ENCODE peak calls at places on chromosome X, in five cellular contexts. One of them, this sample, is unnamed.

GRCh38 chrX:129925305-129926092 is 19.5 kb downstream of the UTP14A start:
- DNase-seq in K562: peak
- DNase-seq in H1: peak
- DNase-seq in HepG2: peak
- DNase-seq in GM12878: no peak
- DNase-seq in this sample: peak

GRCh38 chrX:132033166-132033565 is 10.1 kb downstream of the STK26 start:
- DNase-seq in K562: no peak
- DNase-seq in H1: no peak
- DNase-seq in HepG2: peak
- DNase-seq in GM12878: no peak
- DNase-seq in this sample: no peak

GRCh38 chrX:124274438-124275166 is 57.9 kb upstream of the TEX13D start:
- DNase-seq in K562: no peak
- DNase-seq in H1: no peak
- DNase-seq in HepG2: no peak
- DNase-seq in GM12878: no peak
- DNase-seq in this sample: no peak

GRCh38 chrX:148499638-148500427 is 584 bp upstream of the AFF2 start:
- DNase-seq in K562: no peak
- DNase-seq in H1: no peak
- DNase-seq in HepG2: no peak
- DNase-seq in GM12878: no peak
- DNase-seq in this sample: no peak

GRCh38 chrX:153708415-153708814 is 15.8 kb downstream of the BCAP31 start:
- DNase-seq in K562: peak
- DNase-seq in H1: peak
- DNase-seq in HepG2: peak
- DNase-seq in GM12878: no peak
- DNase-seq in this sample: peak

GRCh38 chrX:78168065-78168464 is 28.6 kb upstream of the TAF9B start:
- DNase-seq in K562: no peak
- DNase-seq in H1: no peak
- DNase-seq in HepG2: no peak
- DNase-seq in GM12878: no peak
- DNase-seq in this sample: no peak

GRCh38 chrX:68196939-68197791 is 236.1 kb downstream of the OPHN1 start:
- DNase-seq in K562: peak
- DNase-seq in H1: peak
- DNase-seq in HepG2: peak
- DNase-seq in GM12878: no peak
- DNase-seq in this sample: peak

GRCh38 chrX:78199851-78200250 is 60.4 kb upstream of the TAF9B start:
- DNase-seq in K562: peak
- DNase-seq in H1: no peak
- DNase-seq in HepG2: peak
- DNase-seq in GM12878: no peak
- DNase-seq in this sample: peak

GRCh38 chrX:42362219-42362618 is 415.7 kb downstream of the PPP1R2C start:
- DNase-seq in K562: no peak
- DNase-seq in H1: no peak
- DNase-seq in HepG2: no peak
- DNase-seq in GM12878: no peak
- DNase-seq in this sample: no peak

GRCh38 chrX:13932416-13932815 is 97.3 kb downstream of the GEMIN8 start:
- DNase-seq in K562: no peak
- DNase-seq in H1: no peak
- DNase-seq in HepG2: no peak
- DNase-seq in GM12878: no peak
- DNase-seq in this sample: no peak

GRCh38 chrX:349196-349595 is 30.6 kb upstream of the GTPBP6 start:
- DNase-seq in K562: no peak
- DNase-seq in H1: no peak
- DNase-seq in HepG2: no peak
- DNase-seq in GM12878: no peak
- DNase-seq in this sample: no peak

GRCh38 chrX:132023896-132024386 is 839 bp downstream of the STK26 start:
- DNase-seq in K562: peak
- DNase-seq in H1: peak
- DNase-seq in HepG2: no peak
- DNase-seq in GM12878: no peak
- DNase-seq in this sample: peak

GRCh38 chrX:85851418-85851817 is 195.9 kb downstream of the CHM start:
- DNase-seq in K562: peak
- DNase-seq in H1: peak
- DNase-seq in HepG2: peak
- DNase-seq in GM12878: no peak
- DNase-seq in this sample: peak

GRCh38 chrX:30666094-30666493 is 12.9 kb downstream of the GK start:
- DNase-seq in K562: no peak
- DNase-seq in H1: no peak
- DNase-seq in HepG2: no peak
- DNase-seq in GM12878: no peak
- DNase-seq in this sample: no peak

DNA sequence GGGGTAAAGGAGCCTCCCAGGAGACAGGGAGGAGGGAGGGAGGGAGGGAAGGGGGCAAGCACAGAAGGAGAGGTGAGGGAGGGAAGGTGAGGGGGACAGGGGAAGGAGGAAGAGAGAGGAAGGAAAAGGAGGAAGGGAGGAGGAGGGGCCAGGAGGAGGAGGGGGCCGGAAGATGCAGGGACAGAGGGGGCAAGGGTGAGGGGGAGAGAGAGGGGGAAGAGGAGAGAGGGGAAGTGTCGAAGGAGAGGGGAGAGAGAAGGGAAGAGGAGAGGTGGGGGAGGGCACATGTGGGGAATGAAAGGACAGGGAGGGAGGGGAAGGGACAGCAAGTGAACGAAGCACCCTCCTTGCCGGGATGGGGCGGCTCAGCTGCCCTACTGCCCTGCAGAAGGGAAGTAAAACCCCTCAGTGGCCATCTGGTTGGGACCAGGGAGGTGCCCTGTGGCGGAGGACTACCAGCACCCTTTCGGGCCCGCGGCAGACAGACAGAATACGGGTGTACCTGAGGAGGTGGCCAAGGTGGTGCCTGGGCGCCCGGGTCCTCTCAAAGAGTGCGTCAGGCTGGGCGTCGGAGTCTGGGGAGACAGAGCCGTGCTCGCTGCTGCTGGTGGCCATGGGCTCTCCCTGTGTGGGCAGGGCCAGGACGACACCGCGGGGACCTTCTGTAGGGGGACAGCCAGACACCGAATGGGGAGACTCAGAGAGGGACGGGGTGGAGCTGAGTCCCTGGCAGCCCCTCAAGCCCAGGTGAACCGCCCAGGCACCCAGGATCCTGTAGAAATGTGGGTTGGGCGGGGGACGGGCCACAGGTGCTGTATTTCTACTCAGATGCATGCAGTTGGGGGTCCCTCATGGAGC is 29.5 kb downstream of the PDHA1 start:
- DNase-seq in K562: no peak
- DNase-seq in H1: peak
- DNase-seq in HepG2: no peak
- DNase-seq in GM12878: no peak
- DNase-seq in this sample: no peak
- TF ChIP-seq KDM1A in K562: no peak
- TF ChIP-seq KDM1A in H1: no peak
- TF ChIP-seq KDM1A in HepG2: no peak
- TF ChIP-seq KDM1A in GM12878: no peak
- TF ChIP-seq KDM1A in this sample: no peak

GRCh38 chrX:135740683-135741149 is 27.3 kb downstream of the CT45A3 start:
- DNase-seq in K562: peak
- DNase-seq in H1: peak
- DNase-seq in HepG2: peak
- DNase-seq in GM12878: no peak
- DNase-seq in this sample: peak
- TF ChIP-seq KDM1A in K562: no peak
- TF ChIP-seq KDM1A in H1: no peak
- TF ChIP-seq KDM1A in HepG2: no peak
- TF ChIP-seq KDM1A in GM12878: no peak
- TF ChIP-seq KDM1A in this sample: no peak

DNA sequence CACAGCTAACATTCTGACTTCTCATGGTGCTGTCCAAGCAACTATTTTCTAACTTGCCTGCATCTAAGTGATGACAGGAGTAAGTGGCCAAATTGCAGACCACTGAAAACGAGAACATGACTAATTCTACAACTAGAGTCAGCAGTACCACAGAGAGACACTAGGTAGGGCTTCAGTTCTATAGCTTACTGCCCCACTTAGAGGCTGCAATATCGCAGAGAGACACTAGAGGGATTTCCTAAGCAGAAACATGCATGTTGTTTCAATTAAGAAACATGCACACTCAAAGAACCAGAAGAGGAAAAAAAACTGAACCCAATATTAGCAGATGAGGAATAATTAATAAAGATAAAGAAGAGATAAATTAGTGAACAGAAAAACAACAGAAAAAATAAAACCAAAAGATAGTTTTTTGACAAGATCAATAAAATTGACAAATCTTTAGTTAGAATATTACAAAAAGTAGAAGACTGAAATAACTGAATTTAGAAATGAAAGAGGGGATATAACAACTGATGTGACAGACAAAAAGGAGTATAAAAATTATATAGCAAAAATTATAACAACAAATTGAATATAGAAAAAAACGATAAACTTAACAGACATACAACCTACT is 100.8 kb downstream of the SPIN4 start:
- DNase-seq in K562: peak
- DNase-seq in H1: no peak
- DNase-seq in HepG2: peak
- DNase-seq in GM12878: peak
- DNase-seq in this sample: peak
- TF ChIP-seq KDM1A in K562: no peak
- TF ChIP-seq KDM1A in H1: no peak
- TF ChIP-seq KDM1A in HepG2: no peak
- TF ChIP-seq KDM1A in GM12878: no peak
- TF ChIP-seq KDM1A in this sample: no peak

DNA sequence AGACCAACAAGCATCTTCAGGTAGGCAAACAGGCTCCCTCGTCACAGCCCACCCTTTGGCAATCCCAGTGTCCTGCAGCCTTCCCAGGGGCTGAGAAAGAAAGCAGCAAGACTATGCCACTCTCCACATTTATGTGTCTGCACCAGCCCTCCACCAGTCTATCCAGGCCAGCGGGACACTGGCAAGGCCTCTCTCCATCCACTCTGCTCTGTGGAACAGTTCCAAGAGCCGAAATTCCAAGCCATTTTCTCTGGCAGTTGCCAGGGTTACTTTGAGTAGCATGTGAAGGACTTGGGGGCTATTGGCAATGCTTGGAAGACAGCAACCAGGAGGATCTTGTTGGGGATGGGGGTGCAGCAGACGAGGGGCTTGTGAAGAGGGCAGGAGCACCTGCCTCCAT is 52.1 kb downstream of the TSC22D3 start:
- DNase-seq in K562: no peak
- DNase-seq in H1: no peak
- DNase-seq in HepG2: no peak
- DNase-seq in GM12878: no peak
- DNase-seq in this sample: no peak
- TF ChIP-seq KDM1A in K562: no peak
- TF ChIP-seq KDM1A in H1: no peak
- TF ChIP-seq KDM1A in HepG2: no peak
- TF ChIP-seq KDM1A in GM12878: no peak
- TF ChIP-seq KDM1A in this sample: no peak

GRCh38 chrX:75155454-75155829 is 641 bp downstream of the ABCB7 start:
- DNase-seq in K562: peak
- DNase-seq in H1: no peak
- DNase-seq in HepG2: no peak
- DNase-seq in GM12878: no peak
- DNase-seq in this sample: no peak
- TF ChIP-seq KDM1A in K562: no peak
- TF ChIP-seq KDM1A in H1: no peak
- TF ChIP-seq KDM1A in HepG2: no peak
- TF ChIP-seq KDM1A in GM12878: no peak
- TF ChIP-seq KDM1A in this sample: no peak

GRCh38 chrX:23919706-23920320 is 12.0 kb downstream of the CXorf58 start:
- DNase-seq in K562: no peak
- DNase-seq in H1: peak
- DNase-seq in HepG2: peak
- DNase-seq in GM12878: no peak
- DNase-seq in this sample: no peak
- TF ChIP-seq KDM1A in K562: no peak
- TF ChIP-seq KDM1A in H1: no peak
- TF ChIP-seq KDM1A in HepG2: no peak
- TF ChIP-seq KDM1A in GM12878: no peak
- TF ChIP-seq KDM1A in this sample: no peak

GRCh38 chrX:116272881-116273280 is 102.3 kb downstream of the AGTR2 start:
- DNase-seq in K562: no peak
- DNase-seq in H1: no peak
- DNase-seq in HepG2: no peak
- DNase-seq in GM12878: no peak
- DNase-seq in this sample: no peak

GRCh38 chrX:116276191-116276700 is 105.7 kb downstream of the AGTR2 start:
- DNase-seq in K562: no peak
- DNase-seq in H1: no peak
- DNase-seq in HepG2: no peak
- DNase-seq in GM12878: no peak
- DNase-seq in this sample: no peak

GRCh38 chrX:116267511-116268040 is 97.0 kb downstream of the AGTR2 start:
- DNase-seq in K562: no peak
- DNase-seq in H1: no peak
- DNase-seq in HepG2: no peak
- DNase-seq in GM12878: no peak
- DNase-seq in this sample: no peak

GRCh38 chrX:116277391-116277790 is 106.8 kb downstream of the AGTR2 start:
- DNase-seq in K562: no peak
- DNase-seq in H1: no peak
- DNase-seq in HepG2: no peak
- DNase-seq in GM12878: no peak
- DNase-seq in this sample: no peak

GRCh38 chrX:116272328-116272727 is 101.8 kb downstream of the AGTR2 start:
- DNase-seq in K562: no peak
- DNase-seq in H1: no peak
- DNase-seq in HepG2: no peak
- DNase-seq in GM12878: no peak
- DNase-seq in this sample: peak
- TF ChIP-seq KDM1A in K562: no peak
- TF ChIP-seq KDM1A in H1: no peak
- TF ChIP-seq KDM1A in HepG2: no peak
- TF ChIP-seq KDM1A in GM12878: no peak
- TF ChIP-seq KDM1A in this sample: no peak

GRCh38 chrX:102720237-102721168 is at the start of gene GPRASP3:
- DNase-seq in K562: peak
- DNase-seq in H1: peak
- DNase-seq in HepG2: no peak
- DNase-seq in GM12878: no peak
- DNase-seq in this sample: peak
- TF ChIP-seq KDM1A in K562: no peak
- TF ChIP-seq KDM1A in H1: no peak
- TF ChIP-seq KDM1A in HepG2: no peak
- TF ChIP-seq KDM1A in GM12878: no peak
- TF ChIP-seq KDM1A in this sample: no peak